ENCODE peak calls at places on chromosomes 13 and 19, in seven cellular contexts. H, K, J, Y, R, A and O are unnamed samples.

GRCh38 chr13:99256709-99257108 is 1.5 kb downstream of the GPR18 start:
- DNase-seq in H (no peak), K (no peak), J (no peak), Y (no peak), R (no peak), A (peak; percentile 73), O (peak; percentile 57)

GRCh38 chr19:5515737-5516136 is 52.0 kb downstream of the TINCR start:
- DNase-seq in H (no peak), K (no peak), J (no peak), Y (no peak), R (no peak), A (no peak), O (no peak)

GRCh38 chr13:76622336-76623045 is 263.7 kb downstream of the KCTD12 start:
- DNase-seq in H (no peak), K (no peak), J (no peak), Y (no peak), R (no peak), A (peak; percentile 76), O (no peak)

GRCh38 chr19:1324792-1325567 is 39.3 kb downstream of the EFNA2 start:
- DNase-seq in H (no peak), K (no peak), J (peak; percentile 35), Y (peak; percentile 6), R (peak; percentile 54), A (peak; percentile 76), O (peak; percentile 9)

GRCh38 chr19:41362143-41362847 is 1.7 kb downstream of the B9D2 start:
- DNase-seq in H (no peak), K (no peak), J (no peak), Y (no peak), R (no peak), A (no peak), O (peak; percentile 49)

GRCh38 chr13:42752731-42753130 is 28.7 kb upstream of the FAM216B start:
- DNase-seq in H (no peak), K (no peak), J (no peak), Y (no peak), R (no peak), A (peak; percentile 67), O (no peak)

GRCh38 chr13:112963641-112964040 is 5.4 kb upstream of the MCF2L start:
- DNase-seq in H (peak; percentile 70), K (no peak), J (no peak), Y (no peak), R (no peak), A (no peak), O (no peak)

GRCh38 chr19:51341976-51342580 is at the start of gene VSIG10L:
- DNase-seq in H (no peak), K (no peak), J (no peak), Y (no peak), R (no peak), A (no peak), O (no peak)

GRCh38 chr13:108609353-108609752 is 20.1 kb upstream of the MYO16 start:
- DNase-seq in H (no peak), K (no peak), J (peak; percentile 30), Y (no peak), R (no peak), A (peak; percentile 65), O (peak; percentile 15)

GRCh38 chr19:9584073-9584833 is at the start of gene ZNF121:
- DNase-seq in H (peak; percentile 93), K (peak; percentile 69), J (peak; percentile 61), Y (peak; percentile 75), R (peak; percentile 90), A (peak; percentile 73), O (peak; percentile 48)

GRCh38 chr13:102642029-102642428 is 45.2 kb downstream of the TPP2 start:
- DNase-seq in H (no peak), K (no peak), J (no peak), Y (no peak), R (no peak), A (no peak), O (no peak)